ENCODE peak calls at places on chromosomes 6 and 20, in five cellular contexts. One of them, this sample, is unnamed.

GRCh38 chr20:1924910-1925861 is 30.0 kb downstream of the SIRPA start:
- DNase-seq in A549: no peak
- DNase-seq in WTC11: no peak
- DNase-seq in K562: no peak
- DNase-seq in HepG2: no peak
- DNase-seq in this sample: no peak

GRCh38 chr20:58044286-58044685 is 184.2 kb downstream of the ANKRD60 start:
- DNase-seq in HepG2: no peak
- DNase-seq in A549: no peak
- DNase-seq in K562: no peak
- DNase-seq in WTC11: no peak
- DNase-seq in this sample: no peak

GRCh38 chr20:8534368-8534767 is 402.3 kb downstream of the PLCB1 start:
- DNase-seq in WTC11: peak
- DNase-seq in HepG2: no peak
- DNase-seq in A549: no peak
- DNase-seq in K562: no peak
- DNase-seq in this sample: no peak

GRCh38 chr6:85127696-85128225 is 322.1 kb upstream of the NT5E start:
- DNase-seq in A549: no peak
- DNase-seq in HepG2: no peak
- DNase-seq in K562: no peak
- DNase-seq in WTC11: no peak
- DNase-seq in this sample: peak

GRCh38 chr6:132341646-132342045 is 59.6 kb downstream of the MOXD1 start:
- DNase-seq in A549: no peak
- DNase-seq in K562: no peak
- DNase-seq in WTC11: no peak
- DNase-seq in HepG2: no peak
- DNase-seq in this sample: no peak

GRCh38 chr6:147043994-147044477 is 160.2 kb upstream of the STXBP5 start:
- DNase-seq in A549: no peak
- DNase-seq in WTC11: no peak
- DNase-seq in HepG2: no peak
- DNase-seq in K562: no peak
- DNase-seq in this sample: peak

GRCh38 chr6:85660181-85660611 is 17.5 kb upstream of the SYNCRIP start:
- DNase-seq in K562: peak
- DNase-seq in WTC11: no peak
- DNase-seq in HepG2: peak
- DNase-seq in A549: peak
- DNase-seq in this sample: no peak

GRCh38 chr6:77173472-77174074 is 289.7 kb downstream of the HTR1B start:
- DNase-seq in A549: no peak
- DNase-seq in WTC11: peak
- DNase-seq in HepG2: peak
- DNase-seq in K562: no peak
- DNase-seq in this sample: no peak

GRCh38 chr6:14734416-14735340 is 511.2 kb upstream of the JARID2 start:
- DNase-seq in WTC11: no peak
- DNase-seq in A549: no peak
- DNase-seq in K562: peak
- DNase-seq in HepG2: no peak
- DNase-seq in this sample: no peak

GRCh38 chr20:61980647-61981583 is 84.8 kb downstream of the TAF4 start:
- DNase-seq in WTC11: peak
- DNase-seq in HepG2: peak
- DNase-seq in K562: peak
- DNase-seq in A549: peak
- DNase-seq in this sample: no peak

GRCh38 chr6:126773122-126773805 is 345.2 kb upstream of the RSPO3 start:
- DNase-seq in HepG2: no peak
- DNase-seq in A549: no peak
- DNase-seq in K562: no peak
- DNase-seq in WTC11: no peak
- DNase-seq in this sample: peak

GRCh38 chr6:116399287-116399686 is 28.5 kb downstream of the DSE start:
- DNase-seq in A549: no peak
- DNase-seq in K562: no peak
- DNase-seq in WTC11: no peak
- DNase-seq in HepG2: no peak
- DNase-seq in this sample: no peak

GRCh38 chr6:117338567-117338966 is 73.2 kb downstream of the VGLL2 start:
- DNase-seq in WTC11: no peak
- DNase-seq in HepG2: no peak
- DNase-seq in K562: no peak
- DNase-seq in A549: no peak
- DNase-seq in this sample: no peak

GRCh38 chr6:46128476-46128875 is 1.3 kb upstream of the ENPP4 start:
- DNase-seq in HepG2: no peak
- DNase-seq in K562: no peak
- DNase-seq in WTC11: no peak
- DNase-seq in A549: no peak
- DNase-seq in this sample: no peak

DNA sequence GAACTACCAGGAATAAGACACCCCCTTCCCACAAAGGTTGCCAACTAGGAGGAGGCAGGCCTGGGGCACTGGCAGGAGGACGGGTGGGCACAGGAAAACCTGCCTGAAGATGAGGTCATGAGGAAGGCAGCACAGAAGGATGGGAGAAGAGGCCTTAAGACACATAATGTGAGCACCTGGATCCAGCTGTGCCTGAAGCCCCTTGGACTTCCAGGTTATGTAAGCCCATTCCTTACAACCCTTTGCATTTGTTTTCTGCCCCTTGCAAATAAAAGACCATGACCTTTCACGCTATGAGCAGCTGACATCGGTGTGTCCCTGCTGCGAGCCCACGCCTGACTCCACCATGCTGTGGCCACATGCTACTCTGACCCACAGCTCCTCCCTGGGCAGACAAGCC is 23.4 kb downstream of the KCNQ2 start:
- DNase-seq in HepG2: no peak
- DNase-seq in A549: no peak
- DNase-seq in WTC11: no peak
- DNase-seq in K562: no peak
- DNase-seq in this sample: no peak
- TF ChIP-seq JUN in HepG2: no peak
- TF ChIP-seq JUN in A549: no peak
- TF ChIP-seq JUN in WTC11: no peak
- TF ChIP-seq JUN in K562: no peak
- TF ChIP-seq JUN in this sample: no peak

DNA sequence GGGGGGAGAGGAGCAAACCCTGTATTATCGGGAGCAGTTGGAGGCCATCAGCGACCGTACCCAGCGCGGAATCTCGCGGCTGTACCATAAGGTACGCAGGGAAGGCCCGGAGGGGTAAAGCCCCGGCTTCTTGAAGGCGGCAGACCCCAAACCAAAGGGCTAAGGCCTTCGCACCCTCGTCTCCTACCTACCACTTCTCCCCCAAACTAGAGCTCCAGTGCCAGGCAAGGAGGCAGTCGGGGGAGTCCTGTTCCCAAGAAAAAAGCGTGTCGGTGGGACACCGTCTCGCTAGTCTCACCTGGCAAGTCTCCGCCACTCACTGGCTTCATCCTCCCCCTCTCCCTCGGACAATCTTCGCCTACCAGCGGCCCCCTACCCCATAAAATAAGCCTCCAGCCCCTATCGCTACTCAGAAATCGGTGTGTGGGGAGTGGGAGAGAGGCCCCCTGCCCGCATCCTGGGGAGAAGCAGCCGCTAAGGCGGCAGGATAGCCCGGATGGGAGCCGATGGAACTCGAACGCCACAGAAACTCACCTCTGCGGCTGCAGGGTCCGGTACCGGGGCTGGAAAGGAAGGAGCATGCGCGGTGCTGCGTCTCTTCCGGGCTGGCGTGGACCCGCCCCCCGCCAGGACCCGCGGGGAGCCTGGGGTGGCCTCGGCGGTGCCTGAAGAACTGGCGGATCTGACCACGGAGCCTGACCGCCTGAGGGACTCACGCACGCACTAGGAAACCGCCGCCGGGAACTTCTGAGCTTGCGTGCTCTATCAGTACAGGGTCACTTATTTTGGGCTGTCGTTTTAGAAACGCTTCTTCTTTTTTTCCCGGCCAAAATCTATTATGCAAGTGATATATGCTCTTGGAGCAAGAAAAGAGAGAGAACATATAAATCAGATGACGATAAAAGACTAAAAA is at the start of gene RPS10:
- DNase-seq in WTC11: peak
- DNase-seq in A549: peak
- DNase-seq in K562: peak
- DNase-seq in HepG2: peak
- DNase-seq in this sample: peak
- TF ChIP-seq CTCF in WTC11: no peak
- TF ChIP-seq CTCF in A549: no peak
- TF ChIP-seq CTCF in K562: peak
- TF ChIP-seq CTCF in HepG2: peak
- TF ChIP-seq CTCF in this sample: no peak

GRCh38 chr6:82072113-82072512 is 175.4 kb downstream of the IBTK start:
- DNase-seq in A549: no peak
- DNase-seq in HepG2: no peak
- DNase-seq in K562: no peak
- DNase-seq in WTC11: no peak
- DNase-seq in this sample: no peak
- TF ChIP-seq JUN in A549: no peak
- TF ChIP-seq JUN in HepG2: no peak
- TF ChIP-seq JUN in K562: no peak
- TF ChIP-seq JUN in WTC11: no peak
- TF ChIP-seq JUN in this sample: no peak

GRCh38 chr20:43507150-43508080 is at the start of gene L3MBTL1:
- DNase-seq in K562: peak
- DNase-seq in A549: peak
- DNase-seq in WTC11: peak
- DNase-seq in HepG2: peak
- DNase-seq in this sample: peak
- TF ChIP-seq CTCF in K562: no peak
- TF ChIP-seq CTCF in A549: no peak
- TF ChIP-seq CTCF in WTC11: no peak
- TF ChIP-seq CTCF in HepG2: peak
- TF ChIP-seq CTCF in this sample: no peak

This sample was measured in endothelial cell of umbilical vein.